ENCODE peak calls at places on chromosomes 12 and 14, in nine cellular contexts. One of them, this sample, is unnamed.

GRCh38 chr14:36647827-36648753 is 13.6 kb upstream of the PAX9 start:
- DNase-seq in esophagus squamous epithelium: no peak
- DNase-seq in breast epithelium: no peak
- DNase-seq in lung: no peak
- DNase-seq in BE2C: no peak
- DNase-seq in endodermal cell: peak
- DNase-seq in GM12865: no peak
- DNase-seq in HCT116: no peak
- DNase-seq in CD4-positive, alpha-beta memory T cell: no peak
- DNase-seq in this sample: no peak

GRCh38 chr14:100285913-100286400 is 20.3 kb downstream of the SLC25A29 start:
- DNase-seq in esophagus squamous epithelium: no peak
- DNase-seq in HCT116: no peak
- DNase-seq in GM12865: no peak
- DNase-seq in lung: no peak
- DNase-seq in BE2C: no peak
- DNase-seq in breast epithelium: no peak
- DNase-seq in endodermal cell: no peak
- DNase-seq in CD4-positive, alpha-beta memory T cell: no peak
- DNase-seq in this sample: no peak

GRCh38 chr12:130347588-130347987 is 9.9 kb downstream of the PIWIL1 start:
- DNase-seq in CD4-positive, alpha-beta memory T cell: no peak
- DNase-seq in endodermal cell: no peak
- DNase-seq in BE2C: peak
- DNase-seq in GM12865: no peak
- DNase-seq in lung: no peak
- DNase-seq in HCT116: no peak
- DNase-seq in esophagus squamous epithelium: no peak
- DNase-seq in breast epithelium: no peak
- DNase-seq in this sample: no peak

GRCh38 chr12:25497021-25497420 is 56.1 kb downstream of the LMNTD1 start:
- DNase-seq in GM12865: no peak
- DNase-seq in BE2C: no peak
- DNase-seq in esophagus squamous epithelium: no peak
- DNase-seq in lung: no peak
- DNase-seq in breast epithelium: no peak
- DNase-seq in CD4-positive, alpha-beta memory T cell: no peak
- DNase-seq in HCT116: no peak
- DNase-seq in endodermal cell: no peak
- DNase-seq in this sample: no peak

GRCh38 chr14:54814076-54814475 is 88.5 kb downstream of the GCH1 start:
- DNase-seq in lung: no peak
- DNase-seq in BE2C: peak
- DNase-seq in GM12865: peak
- DNase-seq in CD4-positive, alpha-beta memory T cell: no peak
- DNase-seq in esophagus squamous epithelium: no peak
- DNase-seq in HCT116: no peak
- DNase-seq in breast epithelium: no peak
- DNase-seq in endodermal cell: peak
- DNase-seq in this sample: peak

GRCh38 chr12:109434556-109434955 is 42.5 kb downstream of the KCTD10 start:
- DNase-seq in HCT116: no peak
- DNase-seq in CD4-positive, alpha-beta memory T cell: no peak
- DNase-seq in endodermal cell: no peak
- DNase-seq in breast epithelium: no peak
- DNase-seq in BE2C: no peak
- DNase-seq in esophagus squamous epithelium: no peak
- DNase-seq in lung: no peak
- DNase-seq in GM12865: no peak
- DNase-seq in this sample: no peak

GRCh38 chr12:81207173-81207572 is 129.3 kb downstream of the ACSS3 start:
- DNase-seq in BE2C: no peak
- DNase-seq in endodermal cell: no peak
- DNase-seq in CD4-positive, alpha-beta memory T cell: no peak
- DNase-seq in esophagus squamous epithelium: no peak
- DNase-seq in HCT116: no peak
- DNase-seq in GM12865: no peak
- DNase-seq in breast epithelium: no peak
- DNase-seq in lung: no peak
- DNase-seq in this sample: no peak

GRCh38 chr12:48199784-48200198 is 3.3 kb downstream of the OR10AD1 start:
- DNase-seq in endodermal cell: peak
- DNase-seq in BE2C: no peak
- DNase-seq in HCT116: no peak
- DNase-seq in CD4-positive, alpha-beta memory T cell: no peak
- DNase-seq in breast epithelium: no peak
- DNase-seq in esophagus squamous epithelium: no peak
- DNase-seq in lung: no peak
- DNase-seq in GM12865: no peak
- DNase-seq in this sample: no peak

GRCh38 chr12:57739914-57740538 is 1.5 kb upstream of the AGAP2 start:
- DNase-seq in HCT116: no peak
- DNase-seq in BE2C: no peak
- DNase-seq in esophagus squamous epithelium: no peak
- DNase-seq in endodermal cell: no peak
- DNase-seq in lung: no peak
- DNase-seq in breast epithelium: no peak
- DNase-seq in CD4-positive, alpha-beta memory T cell: no peak
- DNase-seq in GM12865: no peak
- DNase-seq in this sample: no peak

GRCh38 chr12:57737467-57738141 is 938 bp downstream of the AGAP2 start:
- DNase-seq in HCT116: no peak
- DNase-seq in GM12865: no peak
- DNase-seq in BE2C: peak
- DNase-seq in lung: no peak
- DNase-seq in CD4-positive, alpha-beta memory T cell: no peak
- DNase-seq in endodermal cell: peak
- DNase-seq in esophagus squamous epithelium: no peak
- DNase-seq in breast epithelium: no peak
- DNase-seq in this sample: no peak

GRCh38 chr12:57739387-57739786 is 845 bp upstream of the AGAP2 start:
- DNase-seq in CD4-positive, alpha-beta memory T cell: no peak
- DNase-seq in esophagus squamous epithelium: no peak
- DNase-seq in GM12865: no peak
- DNase-seq in breast epithelium: no peak
- DNase-seq in HCT116: no peak
- DNase-seq in lung: no peak
- DNase-seq in endodermal cell: no peak
- DNase-seq in BE2C: no peak
- DNase-seq in this sample: no peak

GRCh38 chr12:57738142-57738474 is 434 bp downstream of the AGAP2 start:
- DNase-seq in CD4-positive, alpha-beta memory T cell: no peak
- DNase-seq in endodermal cell: no peak
- DNase-seq in BE2C: no peak
- DNase-seq in GM12865: no peak
- DNase-seq in lung: no peak
- DNase-seq in esophagus squamous epithelium: no peak
- DNase-seq in breast epithelium: no peak
- DNase-seq in HCT116: no peak
- DNase-seq in this sample: no peak

DNA sequence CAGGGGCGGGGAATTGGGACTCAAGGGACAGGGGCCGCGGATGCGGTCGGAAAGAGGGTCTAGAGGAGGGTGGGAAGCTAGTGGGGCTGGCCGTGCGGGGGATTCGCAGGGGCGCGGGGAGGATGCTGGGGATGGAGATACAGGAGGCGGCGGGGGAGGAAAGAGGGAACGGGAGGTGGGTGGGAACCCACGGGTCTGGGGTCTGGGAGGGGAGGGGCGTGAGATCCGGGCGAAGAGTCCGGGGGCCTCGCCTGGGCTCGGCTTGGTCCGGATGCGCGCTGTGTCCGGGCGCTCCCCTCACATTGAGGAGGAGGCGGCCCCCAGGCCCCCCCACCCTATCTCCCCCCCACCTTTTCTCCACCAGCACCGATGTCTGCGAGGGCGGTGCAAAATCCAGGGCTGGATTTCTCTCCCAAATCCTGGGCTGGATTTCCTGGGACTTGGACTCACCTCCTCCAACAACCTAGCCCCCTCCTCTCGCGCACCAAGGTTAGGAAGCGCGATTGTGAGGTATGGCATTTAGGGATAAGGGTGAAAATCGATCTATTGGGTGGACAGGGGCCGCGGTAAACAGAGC is at the start of gene AGAP2:
- DNase-seq in breast epithelium: no peak
- DNase-seq in endodermal cell: peak
- DNase-seq in HCT116: no peak
- DNase-seq in BE2C: peak
- DNase-seq in lung: no peak
- DNase-seq in GM12865: no peak
- DNase-seq in CD4-positive, alpha-beta memory T cell: no peak
- DNase-seq in esophagus squamous epithelium: no peak
- DNase-seq in this sample: no peak
- H3K4me3 ChIP-seq in breast epithelium: peak
- H3K4me3 ChIP-seq in endodermal cell: no peak
- H3K4me3 ChIP-seq in HCT116: no peak
- H3K4me3 ChIP-seq in BE2C: peak
- H3K4me3 ChIP-seq in lung: no peak
- H3K4me3 ChIP-seq in GM12865: no peak
- H3K4me3 ChIP-seq in CD4-positive, alpha-beta memory T cell: no peak
- H3K4me3 ChIP-seq in esophagus squamous epithelium: peak
- H3K4me3 ChIP-seq in this sample: peak

GRCh38 chr12:116540617-116541152 is 18.5 kb upstream of the MAP1LC3B2 start:
- DNase-seq in esophagus squamous epithelium: no peak
- DNase-seq in CD4-positive, alpha-beta memory T cell: no peak
- DNase-seq in breast epithelium: no peak
- DNase-seq in HCT116: no peak
- DNase-seq in lung: no peak
- DNase-seq in endodermal cell: no peak
- DNase-seq in BE2C: no peak
- DNase-seq in GM12865: no peak
- DNase-seq in this sample: no peak

GRCh38 chr12:116539905-116540482 is 19.2 kb upstream of the MAP1LC3B2 start:
- DNase-seq in esophagus squamous epithelium: no peak
- DNase-seq in breast epithelium: no peak
- DNase-seq in CD4-positive, alpha-beta memory T cell: no peak
- DNase-seq in HCT116: no peak
- DNase-seq in lung: no peak
- DNase-seq in GM12865: peak
- DNase-seq in endodermal cell: peak
- DNase-seq in BE2C: peak
- DNase-seq in this sample: no peak

GRCh38 chr12:116544656-116545055 is 14.5 kb upstream of the MAP1LC3B2 start:
- DNase-seq in BE2C: no peak
- DNase-seq in esophagus squamous epithelium: no peak
- DNase-seq in breast epithelium: no peak
- DNase-seq in lung: no peak
- DNase-seq in CD4-positive, alpha-beta memory T cell: no peak
- DNase-seq in GM12865: no peak
- DNase-seq in endodermal cell: no peak
- DNase-seq in HCT116: no peak
- DNase-seq in this sample: no peak

GRCh38 chr12:116541547-116542344 is 17.4 kb upstream of the MAP1LC3B2 start:
- DNase-seq in BE2C: no peak
- DNase-seq in endodermal cell: no peak
- DNase-seq in lung: no peak
- DNase-seq in CD4-positive, alpha-beta memory T cell: no peak
- DNase-seq in breast epithelium: no peak
- DNase-seq in esophagus squamous epithelium: no peak
- DNase-seq in GM12865: no peak
- DNase-seq in HCT116: no peak
- DNase-seq in this sample: no peak

DNA sequence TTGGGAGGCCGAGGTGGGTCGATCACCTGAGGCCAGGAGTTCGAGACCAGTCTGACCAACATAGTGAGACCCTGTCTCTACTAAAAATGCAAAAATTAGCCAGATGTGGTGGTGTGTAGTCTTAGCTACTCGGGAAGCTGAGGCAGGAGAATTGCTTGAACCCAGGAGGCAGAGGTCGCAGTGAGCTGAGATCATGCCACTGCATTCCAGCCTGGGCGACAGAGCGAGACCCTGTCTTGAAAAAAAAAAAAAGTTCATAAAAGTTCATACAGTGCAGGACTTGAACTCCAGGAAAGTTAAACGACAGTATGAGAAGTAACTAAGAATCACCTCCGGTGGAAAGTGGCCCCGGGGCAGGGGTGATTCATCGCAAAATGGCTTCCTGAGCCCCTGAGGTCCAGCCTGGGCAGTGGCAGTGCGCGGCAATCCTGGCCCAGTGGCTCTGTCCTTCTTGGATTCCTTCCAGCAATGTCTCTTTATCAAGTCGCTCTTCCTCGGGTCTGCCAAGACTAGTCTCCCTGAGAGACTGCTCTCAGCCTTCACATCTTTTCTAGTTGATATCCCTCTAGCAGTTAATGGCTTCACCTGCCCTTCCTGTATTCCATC is 16.7 kb upstream of the MAP1LC3B2 start:
- DNase-seq in esophagus squamous epithelium: no peak
- DNase-seq in endodermal cell: no peak
- DNase-seq in GM12865: no peak
- DNase-seq in CD4-positive, alpha-beta memory T cell: no peak
- DNase-seq in breast epithelium: no peak
- DNase-seq in BE2C: peak
- DNase-seq in lung: no peak
- DNase-seq in HCT116: no peak
- DNase-seq in this sample: no peak
- H3K4me3 ChIP-seq in esophagus squamous epithelium: no peak
- H3K4me3 ChIP-seq in endodermal cell: no peak
- H3K4me3 ChIP-seq in GM12865: no peak
- H3K4me3 ChIP-seq in CD4-positive, alpha-beta memory T cell: no peak
- H3K4me3 ChIP-seq in breast epithelium: no peak
- H3K4me3 ChIP-seq in BE2C: no peak
- H3K4me3 ChIP-seq in lung: no peak
- H3K4me3 ChIP-seq in HCT116: no peak
- H3K4me3 ChIP-seq in this sample: no peak

DNA sequence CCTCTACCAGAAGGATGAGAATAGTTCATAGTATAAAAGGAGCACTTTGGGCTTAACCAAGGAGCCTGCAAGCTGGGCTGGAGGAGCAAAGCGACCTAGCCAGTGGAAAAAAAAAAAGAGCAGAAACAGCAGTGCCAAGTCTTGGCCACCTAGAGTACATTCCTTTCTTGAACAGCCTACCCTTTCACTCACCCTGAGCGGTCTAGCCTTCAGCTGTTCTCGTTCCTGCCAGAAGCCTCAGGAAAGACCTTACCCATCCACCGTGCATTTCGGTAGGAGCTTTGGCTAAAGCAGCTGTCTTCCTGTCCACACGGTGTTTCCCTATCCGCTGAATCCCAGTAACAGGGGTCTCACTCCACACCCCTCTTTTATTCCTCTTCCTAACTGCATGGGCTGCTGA is 88.7 kb upstream of the METAP2 start:
- DNase-seq in lung: no peak
- DNase-seq in GM12865: no peak
- DNase-seq in endodermal cell: no peak
- DNase-seq in BE2C: no peak
- DNase-seq in breast epithelium: no peak
- DNase-seq in CD4-positive, alpha-beta memory T cell: no peak
- DNase-seq in esophagus squamous epithelium: no peak
- DNase-seq in HCT116: no peak
- DNase-seq in this sample: no peak
- H3K4me3 ChIP-seq in lung: no peak
- H3K4me3 ChIP-seq in GM12865: no peak
- H3K4me3 ChIP-seq in endodermal cell: no peak
- H3K4me3 ChIP-seq in BE2C: no peak
- H3K4me3 ChIP-seq in breast epithelium: peak
- H3K4me3 ChIP-seq in CD4-positive, alpha-beta memory T cell: no peak
- H3K4me3 ChIP-seq in esophagus squamous epithelium: no peak
- H3K4me3 ChIP-seq in HCT116: no peak
- H3K4me3 ChIP-seq in this sample: peak

GRCh38 chr12:27499377-27499776 is 24.6 kb upstream of the PPFIBP1 start:
- DNase-seq in breast epithelium: no peak
- DNase-seq in esophagus squamous epithelium: no peak
- DNase-seq in endodermal cell: no peak
- DNase-seq in GM12865: no peak
- DNase-seq in HCT116: no peak
- DNase-seq in lung: no peak
- DNase-seq in BE2C: no peak
- DNase-seq in CD4-positive, alpha-beta memory T cell: no peak
- DNase-seq in this sample: no peak

GRCh38 chr12:27505124-27505523 is 18.9 kb upstream of the PPFIBP1 start:
- DNase-seq in lung: no peak
- DNase-seq in HCT116: no peak
- DNase-seq in esophagus squamous epithelium: no peak
- DNase-seq in GM12865: no peak
- DNase-seq in BE2C: no peak
- DNase-seq in CD4-positive, alpha-beta memory T cell: no peak
- DNase-seq in endodermal cell: no peak
- DNase-seq in breast epithelium: no peak
- DNase-seq in this sample: no peak

GRCh38 chr12:27500546-27500945 is 23.5 kb upstream of the PPFIBP1 start:
- DNase-seq in lung: no peak
- DNase-seq in GM12865: no peak
- DNase-seq in BE2C: no peak
- DNase-seq in HCT116: no peak
- DNase-seq in esophagus squamous epithelium: no peak
- DNase-seq in breast epithelium: no peak
- DNase-seq in CD4-positive, alpha-beta memory T cell: no peak
- DNase-seq in endodermal cell: no peak
- DNase-seq in this sample: no peak

GRCh38 chr12:27504506-27504905 is 19.5 kb upstream of the PPFIBP1 start:
- DNase-seq in BE2C: no peak
- DNase-seq in esophagus squamous epithelium: no peak
- DNase-seq in HCT116: no peak
- DNase-seq in endodermal cell: no peak
- DNase-seq in breast epithelium: no peak
- DNase-seq in lung: no peak
- DNase-seq in GM12865: no peak
- DNase-seq in CD4-positive, alpha-beta memory T cell: no peak
- DNase-seq in this sample: no peak

DNA sequence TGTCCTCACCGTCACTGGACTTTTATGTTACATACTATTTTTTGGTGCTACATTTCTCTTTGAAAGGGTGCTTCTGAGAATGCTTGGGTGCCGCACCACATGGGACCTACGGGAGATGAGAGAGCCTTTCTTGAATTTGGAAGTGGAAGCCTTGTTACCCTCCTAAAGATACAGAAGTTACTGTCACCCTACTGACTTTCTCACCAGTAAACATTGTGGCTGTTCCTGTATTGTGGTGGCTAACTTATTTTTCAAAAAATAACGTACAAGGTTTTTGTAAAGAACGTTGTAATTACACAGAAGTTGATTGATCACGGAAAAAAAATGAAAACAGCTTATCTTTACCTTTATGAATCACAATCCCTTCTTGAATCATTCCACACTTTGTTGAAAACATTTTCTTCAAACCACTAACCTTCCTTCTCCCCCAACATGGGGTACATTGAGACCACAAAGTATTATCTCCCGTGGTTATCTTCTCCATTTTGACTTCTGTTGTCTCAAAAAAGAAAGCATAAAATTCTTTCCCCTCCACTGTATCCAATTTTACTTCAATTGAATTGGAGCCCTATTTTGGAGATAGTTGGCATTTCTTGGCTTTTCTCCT is 21.9 kb upstream of the PPFIBP1 start:
- DNase-seq in esophagus squamous epithelium: no peak
- DNase-seq in GM12865: no peak
- DNase-seq in HCT116: no peak
- DNase-seq in lung: no peak
- DNase-seq in BE2C: no peak
- DNase-seq in endodermal cell: no peak
- DNase-seq in breast epithelium: no peak
- DNase-seq in CD4-positive, alpha-beta memory T cell: no peak
- DNase-seq in this sample: no peak
- H3K4me3 ChIP-seq in esophagus squamous epithelium: no peak
- H3K4me3 ChIP-seq in GM12865: no peak
- H3K4me3 ChIP-seq in HCT116: no peak
- H3K4me3 ChIP-seq in lung: no peak
- H3K4me3 ChIP-seq in BE2C: no peak
- H3K4me3 ChIP-seq in endodermal cell: no peak
- H3K4me3 ChIP-seq in breast epithelium: no peak
- H3K4me3 ChIP-seq in CD4-positive, alpha-beta memory T cell: no peak
- H3K4me3 ChIP-seq in this sample: no peak